ENCODE peak calls at places on chromosome 20, in four cellular contexts. D is psoas muscle, X is fibroblast of the aortic adventitia, S is nephron progenitor cell. A is an unnamed sample.

GRCh38 chr20:45343867-45344721 is 4.1 kb downstream of the SDC4 start:
- DNase-seq in X (peak), D (peak), S (no peak), A (no peak)

GRCh38 chr20:11432407-11432806 is 485.3 kb upstream of the BTBD3 start:
- DNase-seq in X (peak), D (no peak), S (no peak), A (no peak)

GRCh38 chr20:48684501-48685041 is 143.2 kb downstream of the PREX1 start:
- DNase-seq in D (no peak), X (no peak), S (no peak), A (no peak)

GRCh38 chr20:63246490-63247284 is 7.6 kb downstream of the NKAIN4 start:
- DNase-seq in D (no peak), S (peak), X (no peak), A (no peak)

GRCh38 chr20:37344506-37345338 is 1.2 kb upstream of the SRC start:
- DNase-seq in D (no peak), X (no peak), S (no peak), A (peak)

GRCh38 chr20:46365483-46366215 is 40.8 kb downstream of the ELMO2 start:
- DNase-seq in S (no peak), D (no peak), X (no peak), A (no peak)

GRCh38 chr20:43508106-43508505 is 609 bp downstream of the L3MBTL1 start:
- DNase-seq in X (no peak), D (no peak), S (peak), A (no peak)

GRCh38 chr20:37378785-37379598 is 33.1 kb downstream of the SRC start:
- DNase-seq in S (no peak), X (peak), D (no peak), A (no peak)

GRCh38 chr20:18705490-18705889 is 108.1 kb upstream of the SCP2D1 start:
- DNase-seq in X (peak), S (no peak), D (no peak), A (no peak)

GRCh38 chr20:31815408-31816188 is 3.6 kb upstream of the MYLK2 start:
- DNase-seq in X (peak), D (no peak), S (no peak), A (no peak)

GRCh38 chr20:36861875-36862801 is 13.8 kb upstream of the TLDC2 start:
- DNase-seq in S (peak), X (peak), D (peak), A (no peak)

GRCh38 chr20:8305449-8305978 is 173.4 kb downstream of the PLCB1 start:
- DNase-seq in X (peak), D (peak), S (peak), A (peak)

GRCh38 chr20:13492001-13492480 is 146.7 kb downstream of the TASP1 start:
- DNase-seq in X (peak), S (peak), D (peak), A (no peak)

GRCh38 chr20:35939264-35939663 is 15.0 kb downstream of the SCAND1 start:
- DNase-seq in X (no peak), S (no peak), D (no peak), A (no peak)

GRCh38 chr20:25221592-25222460 is 26.1 kb upstream of the PYGB start:
- DNase-seq in D (peak), X (no peak), S (no peak), A (no peak)

GRCh38 chr20:25220810-25221591 is 25.5 kb downstream of the ENTPD6 start:
- DNase-seq in X (no peak), S (no peak), D (no peak), A (no peak)

GRCh38 chr20:25219365-25219764 is 23.9 kb downstream of the ENTPD6 start:
- DNase-seq in D (no peak), S (no peak), X (no peak), A (no peak)

GRCh38 chr20:25218492-25218891 is 23.0 kb downstream of the ENTPD6 start:
- DNase-seq in X (no peak), S (no peak), D (no peak), A (no peak)

DNA sequence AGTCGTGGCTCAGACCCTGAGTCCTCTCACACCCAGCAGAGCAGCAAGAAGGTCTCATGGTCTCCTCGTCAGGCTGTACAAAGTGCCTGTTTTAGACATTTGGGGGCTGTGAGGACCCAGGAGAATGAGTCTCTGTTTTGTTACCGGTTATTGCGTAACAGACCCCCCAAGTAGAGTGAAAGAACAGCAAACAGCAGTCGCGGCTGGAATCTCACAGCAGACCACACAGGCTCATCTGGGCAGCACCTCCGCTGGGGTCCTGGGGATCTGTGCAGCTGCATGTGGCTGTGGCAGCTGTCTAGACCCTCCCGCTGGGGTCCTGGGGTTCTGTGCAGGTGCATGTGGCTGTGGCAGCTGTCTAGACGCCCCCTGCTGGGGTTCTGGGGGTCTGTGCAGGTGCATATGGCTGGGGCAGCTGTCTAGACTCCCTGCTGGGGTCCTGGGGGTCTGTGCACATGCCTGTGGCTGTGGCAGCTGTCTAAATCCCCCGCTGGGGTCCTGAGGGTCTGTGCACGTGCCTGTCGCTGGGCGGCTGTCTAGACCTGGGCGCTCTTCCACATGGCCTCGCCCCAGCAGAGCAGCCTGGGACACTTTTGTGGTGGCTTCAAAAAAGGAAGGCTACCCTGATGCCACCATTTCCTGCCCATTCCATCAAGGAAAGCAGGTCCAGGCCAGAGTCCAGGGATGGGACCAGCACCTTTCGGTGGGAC is 24.7 kb downstream of the ENTPD6 start:
- DNase-seq in D (no peak), X (no peak), S (no peak), A (no peak)
- TF ChIP-seq CTCF in D (no peak), X (peak), S (no peak), A (peak)

DNA sequence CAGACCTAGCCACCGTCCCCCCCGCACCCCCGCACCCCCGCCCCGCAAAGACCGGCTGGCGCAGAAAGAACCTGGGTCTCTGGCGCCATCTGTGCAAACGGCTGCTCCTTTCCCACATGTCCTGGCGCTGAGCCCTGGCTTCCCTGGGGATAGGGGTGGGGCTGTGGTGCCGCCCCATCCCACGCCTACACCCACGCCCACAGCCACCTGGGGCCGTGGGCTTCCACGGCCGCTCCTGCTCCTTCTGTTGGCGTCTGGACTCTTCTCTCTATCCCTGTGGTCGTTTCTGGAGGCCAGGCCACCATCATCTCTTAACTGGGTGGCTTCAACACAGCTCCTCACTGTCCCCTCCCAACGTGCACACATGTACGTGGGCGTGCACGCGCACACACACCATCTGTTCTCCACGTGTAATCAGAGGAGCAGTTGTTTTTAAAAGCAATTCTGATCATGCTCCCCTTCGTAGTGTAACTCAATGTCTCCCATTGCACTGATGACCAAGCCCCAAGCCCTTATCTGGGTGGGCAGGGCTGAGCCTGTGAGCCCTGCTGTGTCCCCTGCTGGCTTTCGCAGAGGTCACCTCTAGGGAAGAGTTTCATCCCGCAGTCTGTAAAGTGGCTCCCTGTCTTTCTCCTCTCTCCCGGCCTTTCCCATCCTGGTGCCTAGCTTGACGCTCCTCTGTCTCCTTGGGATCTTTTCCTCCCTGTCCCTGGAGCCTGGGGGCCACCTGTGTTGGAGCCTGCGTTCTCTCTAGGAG is 31.9 kb upstream of the FAM83D start:
- DNase-seq in D (peak), S (no peak), X (no peak), A (no peak)
- TF ChIP-seq CTCF in D (no peak), S (no peak), X (no peak), A (peak)

GRCh38 chr20:2005831-2006426 is 12.1 kb upstream of the PDYN start:
- DNase-seq in D (peak), X (peak), S (peak), A (peak)
- TF ChIP-seq CTCF in D (no peak), X (no peak), S (no peak), A (no peak)

GRCh38 chr20:61449916-61450315 is 197.9 kb downstream of the CDH4 start:
- DNase-seq in S (no peak), D (no peak), X (no peak), A (no peak)
- TF ChIP-seq CTCF in S (no peak), D (no peak), X (no peak), A (no peak)